ENCODE peak calls at places on chromosome 21, in seven cellular contexts. G is NCI-H774; V is progenitor cell of endocrine pancreas; O is CD8-positive, alpha-beta T cell; F is H54; M is fibroblast of mammary gland; K is HCEC 1CT. W is an unnamed sample.

GRCh38 chr21:31198575-31198974 is 145.5 kb downstream of the TIAM1 start:
- DNase-seq in G (peak), V (no peak), O (no peak), F (peak), M (peak), K (no peak), W (peak)

GRCh38 chr21:38787461-38788274 is 18.1 kb upstream of the ETS2 start:
- DNase-seq in G (peak), V (peak), O (no peak), F (peak), M (peak), K (peak), W (no peak)

GRCh38 chr21:46515109-46515508 is 56.4 kb downstream of the DIP2A start:
- DNase-seq in G (no peak), V (no peak), O (no peak), F (no peak), M (peak), K (peak), W (peak)

GRCh38 chr21:39007985-39008384 is 175.3 kb downstream of the PSMG1 start:
- DNase-seq in G (no peak), V (no peak), O (no peak), F (no peak), M (no peak), K (no peak), W (no peak)

GRCh38 chr21:19853709-19854575 is 1144.3 kb upstream of the NCAM2 start:
- DNase-seq in G (no peak), V (no peak), O (no peak), F (no peak), M (no peak), K (no peak), W (no peak)

GRCh38 chr21:24225432-24225831 is 1381.8 kb downstream of the MRPL39 start:
- DNase-seq in G (no peak), V (no peak), O (no peak), F (no peak), M (peak), K (no peak), W (no peak)

GRCh38 chr21:37712204-37712934 is 203.9 kb downstream of the KCNJ6 start:
- DNase-seq in G (peak), V (peak), O (peak), F (peak), M (peak), K (peak), W (no peak)

GRCh38 chr21:15732996-15733329 is 3.2 kb downstream of the USP25 start:
- DNase-seq in G (no peak), V (no peak), O (no peak), F (no peak), M (no peak), K (no peak), W (no peak)

GRCh38 chr21:37072239-37072987 is 458 bp downstream of the PIGP start:
- DNase-seq in G (peak), V (no peak), O (peak), F (peak), M (peak), K (peak), W (no peak)

GRCh38 chr21:33362044-33362555 is 37.3 kb downstream of the IFNAR1 start:
- DNase-seq in G (peak), V (no peak), O (peak), F (no peak), M (no peak), K (no peak), W (peak)

W was measured in naive thymus-derived CD4-positive, alpha-beta T cell.